ENCODE peak calls at places on chromosomes 11 and 22, in four cellular contexts. R is GM13976; I is kidney glomerular epithelial cell; Q is CD8-positive, alpha-beta T cell. B is an unnamed sample.
A peak's percentile ranks its signal among the peaks of the same experiment; 100 is the strongest.

GRCh38 chr11:97683733-97684132 is 1293.9 kb downstream of the JRKL start:
- DNase-seq in Q (no peak), R (no peak), I (no peak), B (peak; percentile 44)

GRCh38 chr11:1674194-1674878 is 22.7 kb upstream of the KRTAP5-6 start:
- DNase-seq in R (no peak), Q (no peak), I (no peak), B (no peak)

GRCh38 chr11:9574806-9575530 is 1.5 kb downstream of the WEE1 start:
- DNase-seq in Q (no peak), R (peak; percentile 24), I (peak; percentile 91), B (peak; percentile 91)

GRCh38 chr11:71396548-71397123 is 51.6 kb downstream of the DHCR7 start:
- DNase-seq in R (no peak), I (no peak), Q (no peak), B (no peak)

GRCh38 chr11:105046898-105047579 is 1.9 kb upstream of the CARD16 start:
- DNase-seq in R (no peak), I (peak; percentile 89), Q (no peak), B (peak; percentile 93)

GRCh38 chr22:50310209-50310722 is 2.8 kb upstream of the PLXNB2 start:
- DNase-seq in I (no peak), R (no peak), Q (no peak), B (no peak)

GRCh38 chr11:111976119-111976518 is 39.0 kb downstream of the DIXDC1 start:
- DNase-seq in Q (no peak), I (no peak), R (no peak), B (no peak)

GRCh38 chr11:118009821-118010737 is 23.9 kb downstream of the IL10RA start:
- DNase-seq in R (no peak), Q (no peak), I (no peak), B (no peak)

GRCh38 chr11:13052130-13052541 is 43.0 kb downstream of the RASSF10 start:
- DNase-seq in I (no peak), Q (no peak), R (no peak), B (no peak)

GRCh38 chr11:8035225-8035846 is 45.7 kb upstream of the TUB start:
- DNase-seq in I (no peak), Q (no peak), R (no peak), B (no peak)

GRCh38 chr22:38599466-38599865 is 29.5 kb upstream of the DMC1 start:
- DNase-seq in Q (no peak), R (no peak), I (no peak), B (no peak)

GRCh38 chr11:83773950-83774880 is 488.0 kb upstream of the CCDC90B start:
- DNase-seq in Q (no peak), R (no peak), I (no peak), B (no peak)

GRCh38 chr11:33737362-33737821 is 1.2 kb upstream of the CD59 start:
- DNase-seq in I (no peak), Q (no peak), R (no peak), B (no peak)

GRCh38 chr22:40401532-40401931 is 31.1 kb downstream of the SGSM3 start:
- DNase-seq in I (no peak), Q (peak; percentile 65), R (no peak), B (no peak)

GRCh38 chr11:118544010-118544646 is 13.1 kb downstream of the TMEM25 start:
- DNase-seq in Q (no peak), R (no peak), I (no peak), B (no peak)

GRCh38 chr11:47453365-47453764 is 4.4 kb upstream of the RAPSN start:
- DNase-seq in R (no peak), Q (no peak), I (no peak), B (no peak)

GRCh38 chr11:117438371-117439000 is 110.8 kb downstream of the CEP164 start:
- DNase-seq in I (no peak), Q (no peak), R (peak; percentile 77), B (no peak)

GRCh38 chr11:8638300-8638699 is 44.2 kb downstream of the TRIM66 start:
- DNase-seq in Q (no peak), R (no peak), I (no peak), B (no peak)

GRCh38 chr11:130389315-130389935 is 39.0 kb downstream of the ADAMTS8 start:
- DNase-seq in I (no peak), Q (peak; percentile 64), R (no peak), B (no peak)

GRCh38 chr22:36546092-36546804 is 17.3 kb upstream of the EIF3D start:
- DNase-seq in I (peak; percentile 47), R (peak; percentile 72), Q (peak; percentile 26), B (peak; percentile 51)

GRCh38 chr11:44634401-44635281 is 69.2 kb downstream of the CD82 start:
- DNase-seq in R (peak; percentile 15), Q (peak; percentile 36), I (peak; percentile 87), B (peak; percentile 95)

GRCh38 chr11:87754685-87755084 is 420.6 kb downstream of the RAB38 start:
- DNase-seq in I (no peak), R (no peak), Q (no peak), B (no peak)

GRCh38 chr22:20994902-20995241 is 7.0 kb downstream of the THAP7 start:
- DNase-seq in I (no peak), Q (no peak), R (no peak), B (no peak)

GRCh38 chr11:79090191-79090590 is 350.6 kb downstream of the TENM4 start:
- DNase-seq in R (no peak), I (no peak), Q (no peak), B (no peak)

GRCh38 chr11:65776710-65777141 is 4.0 kb downstream of the AP5B1 start:
- DNase-seq in Q (no peak), R (no peak), I (no peak), B (peak; percentile 41)

GRCh38 chr11:18172686-18173085 is at the start of gene MRGPRX4:
- DNase-seq in Q (no peak), I (no peak), R (no peak), B (peak; percentile 63)

B was measured in kidney tubule cell.